ENCODE peak calls at places on chromosomes 1 and 21, in five cellular contexts. One of them, this sample, is unnamed.
A peak's percentile ranks its signal among the peaks of the same experiment; 100 is the strongest.

GRCh38 chr1:232602622-232603021 is 27.3 kb downstream of the SIPA1L2 start:
- DNase-seq in ELR: no peak
- DNase-seq in activated T-cell treated with anti-CD3 and anti-CD28 coated beads, Interleukin-2, amount 50 U/mL, for 72 hours: no peak
- DNase-seq in aorta: no peak
- DNase-seq in COR-L47: no peak
- DNase-seq in this sample: no peak

GRCh38 chr1:206609229-206609991 is 2.9 kb downstream of the EIF2D start:
- DNase-seq in activated T-cell treated with anti-CD3 and anti-CD28 coated beads, Interleukin-2, amount 50 U/mL, for 72 hours: no peak
- DNase-seq in aorta: no peak
- DNase-seq in ELR: peak; percentile 6
- DNase-seq in COR-L47: no peak
- DNase-seq in this sample: no peak

GRCh38 chr1:224922404-224923164 is 6.9 kb upstream of the DNAH14 start:
- DNase-seq in COR-L47: peak; percentile 50
- DNase-seq in aorta: no peak
- DNase-seq in activated T-cell treated with anti-CD3 and anti-CD28 coated beads, Interleukin-2, amount 50 U/mL, for 72 hours: no peak
- DNase-seq in ELR: peak; percentile 59
- DNase-seq in this sample: no peak

GRCh38 chr1:191145834-191146233 is 668.2 kb upstream of the BRINP3 start:
- DNase-seq in aorta: no peak
- DNase-seq in COR-L47: no peak
- DNase-seq in activated T-cell treated with anti-CD3 and anti-CD28 coated beads, Interleukin-2, amount 50 U/mL, for 72 hours: no peak
- DNase-seq in ELR: no peak
- DNase-seq in this sample: no peak

GRCh38 chr1:160789702-160790611 is 6.0 kb upstream of the LY9 start:
- DNase-seq in activated T-cell treated with anti-CD3 and anti-CD28 coated beads, Interleukin-2, amount 50 U/mL, for 72 hours: no peak
- DNase-seq in COR-L47: no peak
- DNase-seq in ELR: no peak
- DNase-seq in aorta: no peak
- DNase-seq in this sample: no peak

GRCh38 chr1:241507189-241507820 is 12.2 kb downstream of the FH start:
- DNase-seq in COR-L47: no peak
- DNase-seq in activated T-cell treated with anti-CD3 and anti-CD28 coated beads, Interleukin-2, amount 50 U/mL, for 72 hours: no peak
- DNase-seq in aorta: no peak
- DNase-seq in ELR: no peak
- DNase-seq in this sample: no peak

GRCh38 chr1:205914730-205915129 is 28.5 kb downstream of the SLC26A9 start:
- DNase-seq in activated T-cell treated with anti-CD3 and anti-CD28 coated beads, Interleukin-2, amount 50 U/mL, for 72 hours: no peak
- DNase-seq in COR-L47: no peak
- DNase-seq in aorta: no peak
- DNase-seq in ELR: no peak
- DNase-seq in this sample: no peak

GRCh38 chr1:6506210-6507036 is 15.0 kb upstream of the PLEKHG5 start:
- DNase-seq in COR-L47: no peak
- DNase-seq in activated T-cell treated with anti-CD3 and anti-CD28 coated beads, Interleukin-2, amount 50 U/mL, for 72 hours: no peak
- DNase-seq in ELR: no peak
- DNase-seq in aorta: no peak
- DNase-seq in this sample: no peak

GRCh38 chr1:95308276-95308675 is 74.3 kb downstream of the RWDD3 start:
- DNase-seq in activated T-cell treated with anti-CD3 and anti-CD28 coated beads, Interleukin-2, amount 50 U/mL, for 72 hours: no peak
- DNase-seq in ELR: no peak
- DNase-seq in COR-L47: no peak
- DNase-seq in aorta: no peak
- DNase-seq in this sample: no peak

GRCh38 chr21:45026066-45026745 is 48.2 kb upstream of the ADARB1 start:
- DNase-seq in activated T-cell treated with anti-CD3 and anti-CD28 coated beads, Interleukin-2, amount 50 U/mL, for 72 hours: no peak
- DNase-seq in COR-L47: no peak
- DNase-seq in ELR: no peak
- DNase-seq in aorta: peak; percentile 59
- DNase-seq in this sample: no peak

GRCh38 chr1:46394872-46395465 is 852 bp downstream of the FAAH start:
- DNase-seq in activated T-cell treated with anti-CD3 and anti-CD28 coated beads, Interleukin-2, amount 50 U/mL, for 72 hours: no peak
- DNase-seq in aorta: no peak
- DNase-seq in COR-L47: peak; percentile 4
- DNase-seq in ELR: no peak
- DNase-seq in this sample: no peak

GRCh38 chr1:38502772-38503171 is 356.8 kb downstream of the RRAGC start:
- DNase-seq in ELR: no peak
- DNase-seq in activated T-cell treated with anti-CD3 and anti-CD28 coated beads, Interleukin-2, amount 50 U/mL, for 72 hours: no peak
- DNase-seq in aorta: no peak
- DNase-seq in COR-L47: no peak
- DNase-seq in this sample: no peak

GRCh38 chr1:158075078-158075477 is 81.6 kb downstream of the KIRREL1 start:
- DNase-seq in activated T-cell treated with anti-CD3 and anti-CD28 coated beads, Interleukin-2, amount 50 U/mL, for 72 hours: no peak
- DNase-seq in aorta: no peak
- DNase-seq in COR-L47: peak; percentile 77
- DNase-seq in ELR: no peak
- DNase-seq in this sample: no peak

GRCh38 chr1:156848461-156849150 is 10.3 kb downstream of the INSRR start:
- DNase-seq in activated T-cell treated with anti-CD3 and anti-CD28 coated beads, Interleukin-2, amount 50 U/mL, for 72 hours: peak; percentile 76
- DNase-seq in aorta: peak; percentile 68
- DNase-seq in ELR: no peak
- DNase-seq in COR-L47: no peak
- DNase-seq in this sample: no peak

GRCh38 chr1:76160225-76160624 is 85.7 kb downstream of the ST6GALNAC3 start:
- DNase-seq in activated T-cell treated with anti-CD3 and anti-CD28 coated beads, Interleukin-2, amount 50 U/mL, for 72 hours: no peak
- DNase-seq in aorta: no peak
- DNase-seq in COR-L47: no peak
- DNase-seq in ELR: no peak
- DNase-seq in this sample: no peak

GRCh38 chr1:193462629-193463320 is 276.4 kb upstream of the B3GALT2 start:
- DNase-seq in ELR: no peak
- DNase-seq in aorta: no peak
- DNase-seq in COR-L47: no peak
- DNase-seq in activated T-cell treated with anti-CD3 and anti-CD28 coated beads, Interleukin-2, amount 50 U/mL, for 72 hours: no peak
- DNase-seq in this sample: no peak

GRCh38 chr1:47765236-47765635 is 231.9 kb downstream of the TRABD2B start:
- DNase-seq in COR-L47: no peak
- DNase-seq in ELR: no peak
- DNase-seq in activated T-cell treated with anti-CD3 and anti-CD28 coated beads, Interleukin-2, amount 50 U/mL, for 72 hours: no peak
- DNase-seq in aorta: no peak
- DNase-seq in this sample: peak; percentile 43

GRCh38 chr1:19365711-19366110 is 53.6 kb downstream of the SLC66A1 start:
- DNase-seq in activated T-cell treated with anti-CD3 and anti-CD28 coated beads, Interleukin-2, amount 50 U/mL, for 72 hours: no peak
- DNase-seq in ELR: no peak
- DNase-seq in COR-L47: no peak
- DNase-seq in aorta: no peak
- DNase-seq in this sample: no peak

GRCh38 chr1:175864625-175865024 is 121.2 kb upstream of the TNR start:
- DNase-seq in COR-L47: no peak
- DNase-seq in activated T-cell treated with anti-CD3 and anti-CD28 coated beads, Interleukin-2, amount 50 U/mL, for 72 hours: no peak
- DNase-seq in aorta: no peak
- DNase-seq in ELR: no peak
- DNase-seq in this sample: no peak

GRCh38 chr1:7350804-7351203 is 420.3 kb upstream of the VAMP3 start:
- DNase-seq in activated T-cell treated with anti-CD3 and anti-CD28 coated beads, Interleukin-2, amount 50 U/mL, for 72 hours: no peak
- DNase-seq in ELR: no peak
- DNase-seq in COR-L47: no peak
- DNase-seq in aorta: no peak
- DNase-seq in this sample: no peak

GRCh38 chr1:150165622-150166612 is 16.2 kb downstream of the PLEKHO1 start:
- DNase-seq in aorta: no peak
- DNase-seq in ELR: peak; percentile 66
- DNase-seq in COR-L47: peak; percentile 41
- DNase-seq in activated T-cell treated with anti-CD3 and anti-CD28 coated beads, Interleukin-2, amount 50 U/mL, for 72 hours: peak; percentile 50
- DNase-seq in this sample: peak; percentile 40

GRCh38 chr1:75725256-75725655 is 747 bp downstream of the ACADM start:
- DNase-seq in activated T-cell treated with anti-CD3 and anti-CD28 coated beads, Interleukin-2, amount 50 U/mL, for 72 hours: no peak
- DNase-seq in ELR: no peak
- DNase-seq in COR-L47: no peak
- DNase-seq in aorta: no peak
- DNase-seq in this sample: no peak

GRCh38 chr1:155006601-155007101 is 4.0 kb downstream of the ZBTB7B start:
- DNase-seq in aorta: no peak
- DNase-seq in ELR: peak; percentile 63
- DNase-seq in activated T-cell treated with anti-CD3 and anti-CD28 coated beads, Interleukin-2, amount 50 U/mL, for 72 hours: no peak
- DNase-seq in COR-L47: peak; percentile 30
- DNase-seq in this sample: no peak

GRCh38 chr1:202241376-202242079 is 47.9 kb downstream of the LGR6 start:
- DNase-seq in activated T-cell treated with anti-CD3 and anti-CD28 coated beads, Interleukin-2, amount 50 U/mL, for 72 hours: no peak
- DNase-seq in aorta: peak; percentile 82
- DNase-seq in ELR: no peak
- DNase-seq in COR-L47: no peak
- DNase-seq in this sample: no peak

This sample was measured in heart right ventricle.